ENCODE peak calls at places on chromosome 4, in four cellular contexts. One of them, this sample, is unnamed.
A peak's percentile ranks its signal among the peaks of the same experiment; 100 is the strongest.

GRCh38 chr4:146960634-146961033 is 15.0 kb upstream of the TTC29 start:
- DNase-seq in K562: no peak
- DNase-seq in HepG2: no peak
- DNase-seq in A549: no peak
- DNase-seq in this sample: no peak

GRCh38 chr4:163988921-163989320 is 494.4 kb downstream of the TMA16 start:
- DNase-seq in HepG2: no peak
- DNase-seq in A549: no peak
- DNase-seq in K562: no peak
- DNase-seq in this sample: no peak

GRCh38 chr4:123661080-123661737 is 264.6 kb downstream of the SPRY1 start:
- DNase-seq in K562: peak; percentile 20
- DNase-seq in HepG2: no peak
- DNase-seq in A549: peak; percentile 10
- DNase-seq in this sample: no peak

GRCh38 chr4:7630559-7631287 is 196.0 kb upstream of the PSAPL1 start:
- DNase-seq in A549: peak; percentile 38
- DNase-seq in HepG2: peak; percentile 79
- DNase-seq in K562: no peak
- DNase-seq in this sample: no peak

GRCh38 chr4:140876597-140877364 is 120.6 kb upstream of the TBC1D9 start:
- DNase-seq in A549: no peak
- DNase-seq in HepG2: no peak
- DNase-seq in K562: no peak
- DNase-seq in this sample: no peak

GRCh38 chr4:112633477-112634235 is 3.1 kb downstream of the ZGRF1 start:
- DNase-seq in A549: peak; percentile 4
- DNase-seq in HepG2: peak; percentile 18
- DNase-seq in K562: no peak
- DNase-seq in this sample: no peak

GRCh38 chr4:95833652-95834276 is 6.1 kb upstream of the PDHA2 start:
- DNase-seq in A549: no peak
- DNase-seq in HepG2: no peak
- DNase-seq in K562: no peak
- DNase-seq in this sample: no peak

GRCh38 chr4:7392438-7393374 is 42.0 kb downstream of the PSAPL1 start:
- DNase-seq in HepG2: no peak
- DNase-seq in K562: no peak
- DNase-seq in A549: no peak
- DNase-seq in this sample: no peak

GRCh38 chr4:6762244-6762615 is 20.3 kb upstream of the KIAA0232 start:
- DNase-seq in HepG2: no peak
- DNase-seq in K562: no peak
- DNase-seq in A549: no peak
- DNase-seq in this sample: no peak

GRCh38 chr4:16264798-16265197 is 38.5 kb upstream of the TAPT1 start:
- DNase-seq in HepG2: peak; percentile 36
- DNase-seq in A549: peak; percentile 15
- DNase-seq in K562: no peak
- DNase-seq in this sample: no peak

GRCh38 chr4:61397174-61397573 is 197.0 kb downstream of the ADGRL3 start:
- DNase-seq in A549: no peak
- DNase-seq in K562: no peak
- DNase-seq in HepG2: no peak
- DNase-seq in this sample: no peak

GRCh38 chr4:81337211-81337610 is 122.2 kb upstream of the PRKG2 start:
- DNase-seq in HepG2: no peak
- DNase-seq in K562: no peak
- DNase-seq in A549: no peak
- DNase-seq in this sample: no peak

GRCh38 chr4:47954245-47954644 is 39.9 kb upstream of the NFXL1 start:
- DNase-seq in HepG2: no peak
- DNase-seq in K562: no peak
- DNase-seq in A549: no peak
- DNase-seq in this sample: peak; percentile 20

GRCh38 chr4:151434183-151434860 is 25.3 kb downstream of the FHIP1A start:
- DNase-seq in HepG2: no peak
- DNase-seq in A549: no peak
- DNase-seq in K562: no peak
- DNase-seq in this sample: no peak

GRCh38 chr4:116480486-116480990 is 604.8 kb downstream of the TRAM1L1 start:
- DNase-seq in K562: no peak
- DNase-seq in HepG2: no peak
- DNase-seq in A549: no peak
- DNase-seq in this sample: no peak

GRCh38 chr4:140743194-140743931 is 12.8 kb downstream of the TBC1D9 start:
- DNase-seq in HepG2: peak; percentile 51
- DNase-seq in K562: no peak
- DNase-seq in A549: no peak
- DNase-seq in this sample: no peak

GRCh38 chr4:168562021-168562691 is 65.3 kb downstream of the PALLD start:
- DNase-seq in A549: no peak
- DNase-seq in K562: no peak
- DNase-seq in HepG2: no peak
- DNase-seq in this sample: no peak

GRCh38 chr4:3226944-3227343 is 22.0 kb upstream of the MSANTD1 start:
- DNase-seq in HepG2: no peak
- DNase-seq in A549: no peak
- DNase-seq in K562: no peak
- DNase-seq in this sample: no peak

GRCh38 chr4:33031328-33031727 is 2311.2 kb downstream of the PCDH7 start:
- DNase-seq in HepG2: no peak
- DNase-seq in A549: no peak
- DNase-seq in K562: no peak
- DNase-seq in this sample: no peak

GRCh38 chr4:4388836-4389575 is 2.1 kb downstream of the NSG1 start:
- DNase-seq in K562: no peak
- DNase-seq in HepG2: no peak
- DNase-seq in A549: no peak
- DNase-seq in this sample: no peak

GRCh38 chr4:102625232-102625930 is 124.2 kb downstream of the NFKB1 start:
- DNase-seq in A549: no peak
- DNase-seq in HepG2: peak; percentile 59
- DNase-seq in K562: no peak
- DNase-seq in this sample: peak; percentile 46
- TF ChIP-seq HMGXB4 in A549: no peak
- TF ChIP-seq HMGXB4 in HepG2: no peak
- TF ChIP-seq HMGXB4 in K562: no peak
- TF ChIP-seq HMGXB4 in this sample: no peak

DNA sequence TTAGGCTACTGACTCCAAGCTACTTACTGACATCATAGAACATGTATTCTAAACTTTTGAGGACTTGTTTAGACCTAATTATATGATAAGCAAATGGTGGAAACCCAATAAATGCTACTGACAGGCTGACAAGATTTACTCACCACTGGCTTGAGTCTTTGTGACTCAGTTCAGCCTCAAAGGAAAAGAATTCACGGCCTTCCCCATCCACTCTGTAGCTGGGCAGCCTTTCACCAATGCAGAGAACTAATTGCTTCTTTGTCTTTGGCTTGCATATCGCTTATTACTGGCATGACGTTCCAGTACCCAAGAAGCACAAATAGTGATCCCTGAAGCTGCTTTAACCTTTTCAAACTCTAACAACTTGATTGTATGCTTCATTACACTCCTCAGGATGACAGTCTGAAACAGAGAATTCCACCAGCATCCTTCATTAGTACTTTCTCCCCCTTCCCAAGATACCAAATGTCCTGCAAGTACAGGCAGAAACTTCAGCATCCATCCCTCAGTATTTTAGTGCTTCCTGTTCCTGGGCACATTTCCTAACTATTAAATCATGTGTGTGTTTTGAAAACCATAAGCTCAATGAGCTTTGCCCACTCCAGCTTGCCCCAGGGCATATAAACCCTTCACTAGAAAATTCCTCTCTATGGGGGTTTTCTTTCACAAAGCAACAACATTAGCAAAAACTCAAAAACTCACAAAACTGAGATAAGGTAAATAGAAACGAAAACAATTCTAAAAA is 298.1 kb upstream of the SLC7A11 start:
- DNase-seq in K562: no peak
- DNase-seq in A549: no peak
- DNase-seq in HepG2: no peak
- DNase-seq in this sample: no peak
- TF ChIP-seq HMGXB4 in K562: no peak
- TF ChIP-seq HMGXB4 in A549: no peak
- TF ChIP-seq HMGXB4 in HepG2: no peak
- TF ChIP-seq HMGXB4 in this sample: no peak

GRCh38 chr4:148300877-148301276 is 141.3 kb downstream of the NR3C2 start:
- DNase-seq in HepG2: no peak
- DNase-seq in A549: no peak
- DNase-seq in K562: peak; percentile 7
- DNase-seq in this sample: no peak

GRCh38 chr4:148299337-148299736 is 142.9 kb downstream of the NR3C2 start:
- DNase-seq in A549: no peak
- DNase-seq in K562: no peak
- DNase-seq in HepG2: no peak
- DNase-seq in this sample: no peak

GRCh38 chr4:148305749-148306148 is 136.5 kb downstream of the NR3C2 start:
- DNase-seq in HepG2: no peak
- DNase-seq in K562: no peak
- DNase-seq in A549: no peak
- DNase-seq in this sample: no peak

DNA sequence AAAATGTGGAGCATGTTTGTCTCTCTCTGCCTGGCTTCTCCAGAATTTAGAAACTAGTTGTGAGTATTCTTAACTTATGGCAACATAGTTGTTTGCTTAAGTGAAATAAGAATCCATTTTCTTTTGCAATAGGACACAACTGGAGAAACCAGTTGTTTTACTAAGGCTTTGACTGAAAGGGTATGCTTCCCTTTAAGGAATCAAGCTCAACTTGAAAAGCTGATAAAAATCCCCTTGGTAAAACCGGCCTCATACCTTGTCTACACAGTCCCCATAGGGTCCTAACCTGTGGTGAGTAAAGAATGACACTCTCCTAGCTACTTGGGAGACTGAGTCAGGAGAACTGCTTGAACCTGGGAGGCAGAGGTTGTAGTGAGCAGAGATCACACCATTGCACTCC is 139.8 kb downstream of the NR3C2 start:
- DNase-seq in K562: no peak
- DNase-seq in A549: no peak
- DNase-seq in HepG2: no peak
- DNase-seq in this sample: no peak
- TF ChIP-seq HMGXB4 in K562: no peak
- TF ChIP-seq HMGXB4 in A549: no peak
- TF ChIP-seq HMGXB4 in HepG2: no peak
- TF ChIP-seq HMGXB4 in this sample: no peak

GRCh38 chr4:75909331-75909844 is 7.1 kb upstream of the PPEF2 start:
- DNase-seq in A549: no peak
- DNase-seq in K562: no peak
- DNase-seq in HepG2: no peak
- DNase-seq in this sample: no peak
- TF ChIP-seq HMGXB4 in A549: no peak
- TF ChIP-seq HMGXB4 in K562: no peak
- TF ChIP-seq HMGXB4 in HepG2: no peak
- TF ChIP-seq HMGXB4 in this sample: no peak

DNA sequence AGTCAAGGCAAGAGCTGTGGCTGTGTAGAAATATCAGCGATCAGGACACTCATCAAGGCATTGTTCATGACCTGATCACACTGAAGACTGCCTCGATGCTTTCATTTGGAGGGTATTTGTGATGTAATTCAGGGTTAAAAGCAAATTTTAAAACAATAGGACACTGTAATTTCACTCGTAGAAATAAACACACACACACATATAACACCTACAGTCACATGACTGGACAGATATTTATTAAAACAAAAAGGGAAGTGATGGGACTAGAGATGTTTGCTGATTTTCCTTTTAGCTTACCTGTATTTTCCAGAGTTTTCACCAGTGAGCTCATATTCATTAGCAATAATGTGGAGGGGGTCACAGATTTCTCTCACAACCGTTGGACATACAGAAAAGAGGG is 51.1 kb upstream of the KDR start:
- DNase-seq in K562: no peak
- DNase-seq in A549: no peak
- DNase-seq in HepG2: no peak
- DNase-seq in this sample: no peak
- TF ChIP-seq HMGXB4 in K562: no peak
- TF ChIP-seq HMGXB4 in A549: no peak
- TF ChIP-seq HMGXB4 in HepG2: no peak
- TF ChIP-seq HMGXB4 in this sample: no peak

GRCh38 chr4:87060957-87061356 is 126.1 kb downstream of the AFF1 start:
- DNase-seq in HepG2: no peak
- DNase-seq in K562: no peak
- DNase-seq in A549: no peak
- DNase-seq in this sample: no peak
- TF ChIP-seq HMGXB4 in HepG2: no peak
- TF ChIP-seq HMGXB4 in K562: no peak
- TF ChIP-seq HMGXB4 in A549: no peak
- TF ChIP-seq HMGXB4 in this sample: no peak

DNA sequence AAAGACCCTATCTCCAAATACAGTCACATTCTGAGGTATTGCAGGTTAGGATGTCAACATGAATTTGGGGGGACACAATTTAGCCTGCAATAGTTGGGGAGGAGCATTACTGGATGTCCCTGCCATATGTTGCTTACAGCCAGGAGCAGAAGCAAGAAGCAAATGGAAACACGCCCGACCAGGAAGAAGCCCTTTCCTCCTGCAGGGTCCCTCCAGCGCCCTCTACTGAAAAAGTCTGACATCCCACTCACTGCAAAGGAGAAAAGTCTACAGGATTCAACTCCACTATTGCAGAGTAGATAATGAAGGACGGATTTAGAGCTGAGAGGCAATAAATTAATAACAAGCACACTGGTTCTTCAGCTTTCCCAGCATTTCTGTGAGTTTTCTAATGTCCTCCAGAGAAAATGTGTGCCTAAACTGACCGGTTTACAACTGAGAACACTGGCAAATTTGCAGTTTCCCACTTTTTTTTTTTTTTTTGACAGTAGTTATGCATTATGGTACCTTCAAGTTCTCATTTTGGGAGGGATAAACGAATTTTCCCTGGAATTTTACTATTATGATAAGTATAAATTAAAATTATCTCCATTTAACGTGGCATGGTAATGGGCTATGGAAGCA is 31.7 kb downstream of the COQ2 start:
- DNase-seq in A549: peak; percentile 35
- DNase-seq in K562: peak; percentile 66
- DNase-seq in HepG2: peak; percentile 55
- DNase-seq in this sample: peak; percentile 73
- TF ChIP-seq HMGXB4 in A549: no peak
- TF ChIP-seq HMGXB4 in K562: no peak
- TF ChIP-seq HMGXB4 in HepG2: no peak
- TF ChIP-seq HMGXB4 in this sample: no peak

GRCh38 chr4:39029752-39030694 is 2.2 kb downstream of the TMEM156 start:
- DNase-seq in K562: no peak
- DNase-seq in HepG2: no peak
- DNase-seq in A549: no peak
- DNase-seq in this sample: no peak

GRCh38 chr4:39030726-39031125 is 1.5 kb downstream of the TMEM156 start:
- DNase-seq in K562: no peak
- DNase-seq in A549: no peak
- DNase-seq in HepG2: no peak
- DNase-seq in this sample: no peak

GRCh38 chr4:39037491-39037825 is 5.2 kb upstream of the TMEM156 start:
- DNase-seq in K562: no peak
- DNase-seq in HepG2: no peak
- DNase-seq in A549: no peak
- DNase-seq in this sample: no peak

GRCh38 chr4:39036172-39036571 is 4.0 kb upstream of the TMEM156 start:
- DNase-seq in K562: no peak
- DNase-seq in HepG2: peak; percentile 83
- DNase-seq in A549: no peak
- DNase-seq in this sample: no peak

GRCh38 chr4:39032218-39033085 is at the start of gene TMEM156:
- DNase-seq in A549: no peak
- DNase-seq in K562: no peak
- DNase-seq in HepG2: peak; percentile 12
- DNase-seq in this sample: no peak
- TF ChIP-seq HMGXB4 in A549: no peak
- TF ChIP-seq HMGXB4 in K562: no peak
- TF ChIP-seq HMGXB4 in HepG2: no peak
- TF ChIP-seq HMGXB4 in this sample: no peak